ENCODE peak calls at places on chromosomes 7 and 10, in nine cellular contexts. One of them, this sample, is unnamed.

GRCh38 chr7:26188291-26188999 is 12.1 kb downstream of the HNRNPA2B1 start:
- DNase-seq in suprapubic skin: no peak
- DNase-seq in keratinocyte: no peak
- DNase-seq in Caco-2: no peak
- DNase-seq in AG04450: no peak
- DNase-seq in glutamatergic neuron: no peak
- DNase-seq in left lung: no peak
- DNase-seq in fibroblast of lung: no peak
- DNase-seq in right lobe of liver: no peak
- DNase-seq in this sample: no peak

GRCh38 chr7:41447106-41448042 is 255.5 kb downstream of the INHBA start:
- DNase-seq in suprapubic skin: no peak
- DNase-seq in keratinocyte: no peak
- DNase-seq in Caco-2: no peak
- DNase-seq in AG04450: no peak
- DNase-seq in glutamatergic neuron: no peak
- DNase-seq in left lung: no peak
- DNase-seq in fibroblast of lung: no peak
- DNase-seq in right lobe of liver: no peak
- DNase-seq in this sample: no peak

GRCh38 chr7:7249814-7250213 is 67.5 kb downstream of the C1GALT1 start:
- DNase-seq in suprapubic skin: no peak
- DNase-seq in keratinocyte: no peak
- DNase-seq in Caco-2: no peak
- DNase-seq in AG04450: no peak
- DNase-seq in glutamatergic neuron: no peak
- DNase-seq in left lung: no peak
- DNase-seq in fibroblast of lung: no peak
- DNase-seq in right lobe of liver: no peak
- DNase-seq in this sample: no peak

GRCh38 chr10:6219494-6219836 is 16.7 kb downstream of the PFKFB3 start:
- DNase-seq in suprapubic skin: no peak
- DNase-seq in keratinocyte: no peak
- DNase-seq in Caco-2: no peak
- DNase-seq in AG04450: no peak
- DNase-seq in glutamatergic neuron: no peak
- DNase-seq in left lung: no peak
- DNase-seq in fibroblast of lung: no peak
- DNase-seq in right lobe of liver: no peak
- DNase-seq in this sample: no peak

GRCh38 chr7:123538189-123538714 is 3.9 kb upstream of the IQUB start:
- DNase-seq in suprapubic skin: no peak
- DNase-seq in keratinocyte: no peak
- DNase-seq in Caco-2: no peak
- DNase-seq in AG04450: peak; percentile 26
- DNase-seq in glutamatergic neuron: no peak
- DNase-seq in left lung: no peak
- DNase-seq in fibroblast of lung: peak; percentile 72
- DNase-seq in right lobe of liver: no peak
- DNase-seq in this sample: no peak

GRCh38 chr10:33032354-33033254 is 74.6 kb upstream of the ITGB1 start:
- DNase-seq in suprapubic skin: no peak
- DNase-seq in keratinocyte: peak; percentile 42
- DNase-seq in Caco-2: no peak
- DNase-seq in AG04450: no peak
- DNase-seq in glutamatergic neuron: no peak
- DNase-seq in left lung: no peak
- DNase-seq in fibroblast of lung: peak; percentile 68
- DNase-seq in right lobe of liver: no peak
- DNase-seq in this sample: no peak

GRCh38 chr10:84510121-84510520 is 181.7 kb downstream of the CCSER2 start:
- DNase-seq in suprapubic skin: no peak
- DNase-seq in keratinocyte: no peak
- DNase-seq in Caco-2: no peak
- DNase-seq in AG04450: peak; percentile 46
- DNase-seq in glutamatergic neuron: no peak
- DNase-seq in left lung: no peak
- DNase-seq in fibroblast of lung: peak; percentile 20
- DNase-seq in right lobe of liver: no peak
- DNase-seq in this sample: no peak

GRCh38 chr10:102555781-102556328 is 52.1 kb downstream of the SUFU start:
- DNase-seq in suprapubic skin: no peak
- DNase-seq in keratinocyte: peak; percentile 21
- DNase-seq in Caco-2: no peak
- DNase-seq in AG04450: peak; percentile 56
- DNase-seq in glutamatergic neuron: no peak
- DNase-seq in left lung: no peak
- DNase-seq in fibroblast of lung: peak; percentile 65
- DNase-seq in right lobe of liver: no peak
- DNase-seq in this sample: no peak

GRCh38 chr10:11018830-11019692 is 1.4 kb downstream of the CELF2 start:
- DNase-seq in suprapubic skin: no peak
- DNase-seq in keratinocyte: no peak
- DNase-seq in Caco-2: no peak
- DNase-seq in AG04450: no peak
- DNase-seq in glutamatergic neuron: no peak
- DNase-seq in left lung: no peak
- DNase-seq in fibroblast of lung: no peak
- DNase-seq in right lobe of liver: no peak
- DNase-seq in this sample: no peak

GRCh38 chr10:121205625-121206024 is 354.5 kb downstream of the WDR11 start:
- DNase-seq in suprapubic skin: no peak
- DNase-seq in keratinocyte: no peak
- DNase-seq in Caco-2: no peak
- DNase-seq in AG04450: no peak
- DNase-seq in glutamatergic neuron: no peak
- DNase-seq in left lung: no peak
- DNase-seq in fibroblast of lung: no peak
- DNase-seq in right lobe of liver: no peak
- DNase-seq in this sample: no peak

GRCh38 chr7:30428586-30429530 is 49.7 kb downstream of the NOD1 start:
- DNase-seq in suprapubic skin: no peak
- DNase-seq in keratinocyte: no peak
- DNase-seq in Caco-2: no peak
- DNase-seq in AG04450: no peak
- DNase-seq in glutamatergic neuron: no peak
- DNase-seq in left lung: no peak
- DNase-seq in fibroblast of lung: no peak
- DNase-seq in right lobe of liver: no peak
- DNase-seq in this sample: no peak

GRCh38 chr7:88759216-88759955 is at the start of gene ZNF804B:
- DNase-seq in suprapubic skin: peak; percentile 78
- DNase-seq in keratinocyte: no peak
- DNase-seq in Caco-2: no peak
- DNase-seq in AG04450: no peak
- DNase-seq in glutamatergic neuron: peak; percentile 74
- DNase-seq in left lung: peak; percentile 80
- DNase-seq in fibroblast of lung: no peak
- DNase-seq in right lobe of liver: peak; percentile 52
- DNase-seq in this sample: no peak

GRCh38 chr7:113768256-113768847 is 150.5 kb downstream of the PPP1R3A start:
- DNase-seq in suprapubic skin: no peak
- DNase-seq in keratinocyte: no peak
- DNase-seq in Caco-2: no peak
- DNase-seq in AG04450: no peak
- DNase-seq in glutamatergic neuron: no peak
- DNase-seq in left lung: no peak
- DNase-seq in fibroblast of lung: no peak
- DNase-seq in right lobe of liver: no peak
- DNase-seq in this sample: no peak

DNA sequence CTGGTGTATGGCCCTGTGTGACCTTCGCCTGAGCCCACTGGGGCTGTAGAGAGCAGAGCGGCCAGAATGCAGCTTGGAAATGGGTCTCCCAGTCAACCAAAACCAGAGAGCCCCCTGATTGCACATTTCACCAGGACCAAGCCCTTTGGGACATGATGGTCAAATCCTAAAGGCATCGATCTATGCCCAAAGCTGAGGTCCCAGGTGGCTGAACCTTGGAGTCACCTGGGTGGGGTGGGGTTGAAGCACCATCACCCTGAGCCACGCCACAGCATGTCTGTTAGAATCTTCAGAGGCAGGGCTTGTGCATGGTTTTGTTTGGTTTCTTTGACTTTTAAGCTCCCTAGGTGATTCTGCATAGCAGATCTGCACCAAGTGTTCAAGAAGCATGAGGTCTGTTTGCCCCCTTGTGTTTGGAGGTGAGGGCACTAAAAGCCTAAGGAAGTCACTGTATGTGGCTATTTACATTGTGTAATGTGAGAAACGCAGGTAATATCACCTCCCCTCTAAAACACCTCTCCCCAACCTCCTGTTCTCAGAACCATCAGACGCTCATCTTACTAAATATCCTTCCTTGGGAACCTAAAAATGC is 9.6 kb downstream of the PKD1L1 start:
- DNase-seq in suprapubic skin: no peak
- DNase-seq in keratinocyte: no peak
- DNase-seq in Caco-2: no peak
- DNase-seq in AG04450: no peak
- DNase-seq in glutamatergic neuron: no peak
- DNase-seq in left lung: no peak
- DNase-seq in fibroblast of lung: peak; percentile 15
- DNase-seq in right lobe of liver: no peak
- DNase-seq in this sample: no peak
- TF ChIP-seq CTCF in suprapubic skin: no peak
- TF ChIP-seq CTCF in keratinocyte: no peak
- TF ChIP-seq CTCF in Caco-2: peak; percentile 14
- TF ChIP-seq CTCF in AG04450: peak; percentile 26
- TF ChIP-seq CTCF in glutamatergic neuron: no peak
- TF ChIP-seq CTCF in left lung: no peak
- TF ChIP-seq CTCF in fibroblast of lung: no peak
- TF ChIP-seq CTCF in right lobe of liver: no peak
- TF ChIP-seq CTCF in this sample: no peak

DNA sequence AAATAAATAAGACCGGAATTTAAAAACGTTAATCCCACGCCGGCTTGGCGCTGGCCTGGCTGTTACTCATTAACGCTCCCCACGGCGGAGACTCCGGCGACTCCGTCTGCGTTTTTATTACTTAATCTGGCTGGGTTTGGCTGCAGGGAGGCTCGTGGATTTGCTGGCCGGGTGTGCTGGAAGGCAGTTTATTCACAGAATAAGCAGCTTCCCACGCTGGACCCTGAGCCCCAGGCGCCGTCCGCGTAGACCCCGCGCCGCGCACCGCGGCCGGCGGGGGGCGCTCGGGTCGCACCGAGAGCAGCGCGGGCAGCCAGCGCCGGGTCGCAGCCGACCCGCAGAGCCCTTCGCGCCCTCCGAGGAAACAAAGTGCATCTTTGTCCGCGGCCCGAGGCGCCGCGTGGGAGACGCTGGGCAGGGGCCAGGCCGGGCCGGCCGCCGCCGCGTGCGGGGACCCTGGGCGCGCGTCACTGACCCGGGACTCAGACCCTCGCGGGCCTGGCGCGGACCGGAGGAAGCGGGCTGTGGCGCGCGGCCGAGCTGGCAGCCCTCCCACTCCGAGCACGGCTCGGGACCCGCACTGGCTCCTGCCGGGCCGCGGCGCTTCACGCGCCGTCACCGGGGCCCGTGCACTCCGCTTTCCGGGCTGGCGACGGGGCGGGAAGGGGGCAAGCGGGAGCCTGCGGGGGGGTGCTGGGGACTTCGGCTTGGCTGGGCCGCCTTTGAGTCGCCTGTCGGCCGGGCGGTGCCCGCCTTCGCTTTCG is 586 bp upstream of the GRK5 start:
- DNase-seq in suprapubic skin: peak; percentile 88
- DNase-seq in keratinocyte: no peak
- DNase-seq in Caco-2: peak; percentile 64
- DNase-seq in AG04450: no peak
- DNase-seq in glutamatergic neuron: peak; percentile 85
- DNase-seq in left lung: peak; percentile 92
- DNase-seq in fibroblast of lung: peak; percentile 60
- DNase-seq in right lobe of liver: peak; percentile 80
- DNase-seq in this sample: peak; percentile 87
- TF ChIP-seq CTCF in suprapubic skin: peak; percentile 75
- TF ChIP-seq CTCF in keratinocyte: peak; percentile 59
- TF ChIP-seq CTCF in Caco-2: peak; percentile 24
- TF ChIP-seq CTCF in AG04450: peak; percentile 50
- TF ChIP-seq CTCF in glutamatergic neuron: peak; percentile 76
- TF ChIP-seq CTCF in left lung: peak; percentile 75
- TF ChIP-seq CTCF in fibroblast of lung: peak; percentile 30
- TF ChIP-seq CTCF in right lobe of liver: peak; percentile 70
- TF ChIP-seq CTCF in this sample: peak; percentile 89

DNA sequence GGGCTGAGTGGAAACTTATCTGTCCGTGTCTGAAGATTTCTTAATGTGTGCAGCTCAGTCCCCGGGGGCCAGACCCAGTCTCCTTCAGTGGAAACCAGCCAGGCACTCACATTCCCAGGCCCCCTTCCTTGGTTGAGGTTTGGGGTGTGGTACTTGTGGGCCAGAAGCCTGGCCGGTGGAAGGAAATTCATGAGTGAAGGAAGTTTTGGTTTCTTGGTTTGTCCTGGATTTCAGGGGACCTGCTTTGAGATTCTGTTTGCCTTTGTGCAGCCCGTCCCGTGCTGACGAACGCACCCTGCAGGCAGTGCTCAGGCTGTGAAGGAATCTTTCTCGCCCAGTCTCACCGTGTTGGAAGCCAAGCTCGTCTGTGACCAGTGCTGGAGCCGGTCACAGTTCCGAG is 2.9 kb downstream of the INPP5A start:
- DNase-seq in suprapubic skin: no peak
- DNase-seq in keratinocyte: no peak
- DNase-seq in Caco-2: no peak
- DNase-seq in AG04450: no peak
- DNase-seq in glutamatergic neuron: no peak
- DNase-seq in left lung: no peak
- DNase-seq in fibroblast of lung: peak; percentile 40
- DNase-seq in right lobe of liver: no peak
- DNase-seq in this sample: no peak
- TF ChIP-seq CTCF in suprapubic skin: no peak
- TF ChIP-seq CTCF in keratinocyte: no peak
- TF ChIP-seq CTCF in Caco-2: no peak
- TF ChIP-seq CTCF in AG04450: peak; percentile 38
- TF ChIP-seq CTCF in glutamatergic neuron: no peak
- TF ChIP-seq CTCF in left lung: no peak
- TF ChIP-seq CTCF in fibroblast of lung: peak; percentile 47
- TF ChIP-seq CTCF in right lobe of liver: no peak
- TF ChIP-seq CTCF in this sample: peak; percentile 22

DNA sequence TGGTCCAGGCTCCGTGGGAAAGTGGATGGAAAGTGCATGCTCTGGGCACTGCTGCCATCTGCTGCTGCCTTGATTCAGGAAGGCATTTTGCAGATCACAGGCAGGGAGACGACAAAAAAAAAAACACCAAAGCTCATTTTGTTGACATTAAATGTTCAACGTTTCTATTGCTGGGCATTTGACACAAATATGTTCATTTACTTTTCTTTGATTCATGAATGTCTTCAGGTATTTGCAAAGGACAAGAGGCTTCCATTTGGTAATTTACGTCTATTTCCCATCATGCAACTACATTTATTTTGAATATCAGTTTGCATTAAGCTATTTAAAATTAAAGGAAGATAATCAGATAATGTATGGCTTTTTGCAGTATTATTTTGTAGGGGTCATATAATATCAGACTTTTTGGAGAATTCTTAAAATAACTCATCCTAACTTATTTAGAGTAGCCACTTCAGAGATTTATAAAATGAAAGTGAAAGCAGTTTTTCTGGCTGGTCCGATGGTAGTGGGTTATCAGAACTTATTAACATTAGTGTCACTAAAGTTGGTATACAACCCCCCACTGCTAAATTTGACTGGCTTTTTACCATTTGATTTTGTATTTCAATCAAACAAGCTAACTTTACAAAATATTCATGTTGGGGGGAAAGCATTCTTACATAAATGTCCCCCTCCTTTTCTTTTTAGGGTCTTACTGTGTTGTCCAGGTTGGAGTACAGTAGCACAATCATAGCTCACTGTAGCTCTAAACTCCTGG is 65.3 kb downstream of the PDIA4 start:
- DNase-seq in suprapubic skin: no peak
- DNase-seq in keratinocyte: no peak
- DNase-seq in Caco-2: no peak
- DNase-seq in AG04450: peak; percentile 44
- DNase-seq in glutamatergic neuron: peak; percentile 58
- DNase-seq in left lung: no peak
- DNase-seq in fibroblast of lung: peak; percentile 83
- DNase-seq in right lobe of liver: peak; percentile 65
- DNase-seq in this sample: no peak
- TF ChIP-seq CTCF in suprapubic skin: peak; percentile 49
- TF ChIP-seq CTCF in keratinocyte: peak; percentile 80
- TF ChIP-seq CTCF in Caco-2: peak; percentile 74
- TF ChIP-seq CTCF in AG04450: peak; percentile 88
- TF ChIP-seq CTCF in glutamatergic neuron: no peak
- TF ChIP-seq CTCF in left lung: peak; percentile 56
- TF ChIP-seq CTCF in fibroblast of lung: peak; percentile 87
- TF ChIP-seq CTCF in right lobe of liver: peak; percentile 73
- TF ChIP-seq CTCF in this sample: peak; percentile 78

This sample was measured in type B pancreatic cell.